ENCODE peak calls at places on chromosomes 11 and 22, in six cellular contexts. B is dorsolateral prefrontal cortex, L is AG09309, H is fibroblast of pulmonary artery, P is GM12865, J is hepatocyte. Q is an unnamed sample.

GRCh38 chr11:75554258-75555022 is 7.6 kb upstream of the SERPINH1 start:
- DNase-seq in B (peak; percentile 97), L (peak; percentile 99), H (peak; percentile 100), P (no peak), J (peak; percentile 93), Q (no peak)

GRCh38 chr11:2870955-2871720 is 14.4 kb downstream of the CDKN1C start:
- DNase-seq in B (no peak), L (no peak), H (no peak), P (no peak), J (no peak), Q (no peak)

GRCh38 chr11:45765836-45766235 is 39.1 kb upstream of the SLC35C1 start:
- DNase-seq in B (no peak), L (no peak), H (peak; percentile 7), P (no peak), J (no peak), Q (no peak)

GRCh38 chr11:77244277-77245014 is 57.0 kb downstream of the GDPD4 start:
- DNase-seq in B (no peak), L (peak; percentile 84), H (peak; percentile 78), P (no peak), J (no peak), Q (no peak)

GRCh38 chr22:41625577-41625976 is 4.5 kb downstream of the XRCC6 start:
- DNase-seq in B (no peak), L (no peak), H (no peak), P (no peak), J (no peak), Q (no peak)

GRCh38 chr11:116512841-116513240 is 259.9 kb downstream of the BUD13 start:
- DNase-seq in B (no peak), L (no peak), H (no peak), P (no peak), J (no peak), Q (no peak)

GRCh38 chr22:41532908-41533825 is 11.1 kb downstream of the POLR3H start:
- DNase-seq in B (no peak), L (no peak), H (peak; percentile 71), P (peak; percentile 82), J (peak; percentile 88), Q (peak; percentile 88)

GRCh38 chr11:132576706-132577105 is 955.6 kb downstream of the OPCML start:
- DNase-seq in B (no peak), L (peak; percentile 63), H (peak; percentile 90), P (no peak), J (peak; percentile 85), Q (no peak)

GRCh38 chr11:129643031-129643721 is 172.5 kb upstream of the TMEM45B start:
- DNase-seq in B (no peak), L (no peak), H (peak; percentile 23), P (no peak), J (no peak), Q (no peak)

DNA sequence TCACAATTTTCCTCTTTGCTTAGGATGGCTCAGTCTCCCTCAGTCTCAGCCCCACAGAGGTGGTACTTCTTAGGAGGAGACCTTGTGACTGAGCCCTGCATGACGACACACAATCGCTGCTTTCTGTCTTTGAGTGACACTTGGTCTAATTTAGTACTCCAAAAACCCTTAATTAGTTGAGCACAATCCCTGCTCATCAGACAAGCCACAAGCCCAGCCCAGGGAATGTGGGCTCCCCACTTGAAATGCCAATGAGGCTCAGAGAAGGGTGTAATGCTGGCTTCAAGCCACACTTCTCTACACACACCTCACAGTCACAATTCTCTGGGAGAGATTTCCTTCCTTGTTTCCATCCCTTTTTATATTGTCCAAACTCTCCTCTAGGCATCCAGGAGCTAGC is 101.8 kb downstream of the FEZ1 start:
- DNase-seq in B (no peak), L (no peak), H (no peak), P (no peak), J (no peak), Q (no peak)
- TF ChIP-seq CTCF in B (no peak), L (no peak), H (no peak), P (no peak), J (no peak), Q (no peak)

GRCh38 chr11:34866375-34866774 is 49.8 kb downstream of the APIP start:
- DNase-seq in B (no peak), L (peak; percentile 59), H (peak; percentile 34), P (no peak), J (peak; percentile 28), Q (no peak)

GRCh38 chr11:34865261-34865660 is 50.9 kb downstream of the APIP start:
- DNase-seq in B (no peak), L (no peak), H (no peak), P (no peak), J (no peak), Q (no peak)

GRCh38 chr11:34874202-34874601 is 42.0 kb downstream of the APIP start:
- DNase-seq in B (no peak), L (no peak), H (no peak), P (no peak), J (no peak), Q (no peak)

GRCh38 chr11:34870548-34871209 is 45.5 kb downstream of the APIP start:
- DNase-seq in B (no peak), L (no peak), H (no peak), P (no peak), J (no peak), Q (no peak)

GRCh38 chr11:34869425-34869824 is 46.8 kb downstream of the APIP start:
- DNase-seq in B (no peak), L (no peak), H (no peak), P (peak; percentile 13), J (no peak), Q (no peak)
- TF ChIP-seq CTCF in B (no peak), L (peak; percentile 13), H (peak; percentile 19), P (peak; percentile 38), J (no peak), Q (no peak)

DNA sequence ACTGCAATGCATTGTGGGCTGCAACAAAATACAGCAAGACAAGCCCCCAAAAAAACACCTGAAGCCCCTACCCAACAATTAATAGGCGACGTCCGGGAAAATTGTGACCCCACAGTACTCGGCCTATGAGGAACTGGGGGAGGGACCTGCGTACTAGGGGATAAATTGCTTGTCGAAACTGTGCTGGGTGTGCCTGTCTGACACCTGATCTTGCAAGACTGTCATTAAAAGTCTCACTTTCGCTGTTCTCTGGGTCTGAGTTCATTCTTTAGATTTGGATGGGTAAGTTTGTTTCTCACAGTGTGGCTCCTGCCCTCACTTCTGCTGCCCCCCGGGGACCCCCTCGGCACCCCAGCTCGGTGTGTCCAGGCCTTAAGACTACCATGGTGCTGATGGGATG is 15.2 kb downstream of the TANGO2 start:
- DNase-seq in B (no peak), L (no peak), H (no peak), P (peak; percentile 83), J (no peak), Q (peak; percentile 51)
- TF ChIP-seq CTCF in B (no peak), L (no peak), H (no peak), P (no peak), J (no peak), Q (no peak)

GRCh38 chr11:95138448-95138847 is 48.8 kb downstream of the ENDOD1 start:
- DNase-seq in B (no peak), L (no peak), H (no peak), P (peak; percentile 25), J (peak; percentile 35), Q (peak; percentile 55)
- TF ChIP-seq CTCF in B (peak; percentile 36), L (no peak), H (peak; percentile 37), P (peak; percentile 24), J (peak; percentile 42), Q (peak; percentile 48)

GRCh38 chr11:8766043-8766992 is 83.7 kb downstream of the RPL27A start:
- DNase-seq in B (no peak), L (no peak), H (no peak), P (no peak), J (no peak), Q (no peak)
- TF ChIP-seq CTCF in B (no peak), L (no peak), H (no peak), P (no peak), J (no peak), Q (no peak)